ENCODE peak calls at places on chromosomes 2 and 18, in ten cellular contexts. R is Peyer's patch, I is psoas muscle, N is kidney, J is heart left ventricle, Z is thoracic aorta, T is ascending aorta, E is uterus, U is right lobe of liver, K is A549. V is an unnamed sample. For H3K4me1, the result is how much of the 10 kb centered on the place peaks cover.

GRCh38 chr2:201664334-201664733 is 21.0 kb upstream of the TMEM237 start:
- DNase-seq in I (no peak), T (no peak), N (no peak), R (no peak), J (no peak), Z (no peak), E (no peak), K (no peak), U (no peak), V (no peak)

GRCh38 chr2:188158337-188159100 is 133.2 kb upstream of the GULP1 start:
- DNase-seq in U (no peak), J (no peak), N (no peak), E (no peak), I (no peak), T (no peak), Z (no peak), R (no peak), K (peak), V (no peak)

GRCh38 chr2:237450583-237450982 is 36.5 kb upstream of the MLPH start:
- DNase-seq in J (no peak), Z (no peak), U (no peak), N (no peak), R (no peak), T (no peak), I (no peak), K (no peak), E (no peak), V (no peak)

GRCh38 chr2:221671515-221671914 is 99.4 kb upstream of the EPHA4 start:
- DNase-seq in E (no peak), N (no peak), I (no peak), R (no peak), T (no peak), U (no peak), J (no peak), Z (no peak), K (no peak), V (no peak)

GRCh38 chr18:62796216-62796621 is 80.9 kb downstream of the PHLPP1 start:
- DNase-seq in U (no peak), E (no peak), N (no peak), R (no peak), J (no peak), T (no peak), I (no peak), Z (no peak), K (no peak), V (no peak)

GRCh38 chr2:235669269-235669831 is 175.5 kb downstream of the AGAP1 start:
- DNase-seq in T (no peak), I (peak), R (peak), U (peak), N (peak), K (peak), E (peak), J (peak), Z (no peak), V (no peak)

GRCh38 chr2:10344105-10345066 is 41.7 kb downstream of the HPCAL1 start:
- DNase-seq in R (no peak), K (no peak), E (no peak), Z (no peak), I (no peak), J (no peak), T (no peak), U (no peak), N (peak), V (no peak)

GRCh38 chr2:149383340-149383739 is 53.0 kb downstream of the LYPD6 start:
- DNase-seq in J (no peak), U (no peak), E (no peak), Z (no peak), T (no peak), R (no peak), N (no peak), K (no peak), I (no peak), V (no peak)

GRCh38 chr2:219542931-219543595 is 546 bp downstream of the CHPF start:
- DNase-seq in I (no peak), E (no peak), K (no peak), T (no peak), U (peak), R (no peak), Z (no peak), J (peak), N (no peak), V (no peak)

GRCh38 chr18:54284967-54285785 is 15.9 kb downstream of the POLI start:
- DNase-seq in Z (no peak), T (no peak), R (no peak), K (no peak), I (peak), U (no peak), E (no peak), N (peak), J (no peak), V (no peak)

GRCh38 chr18:48530399-48531081 is 8.3 kb upstream of the CTIF start:
- DNase-seq in N (no peak), T (no peak), R (no peak), Z (no peak), U (no peak), I (no peak), J (no peak), K (no peak), E (no peak), V (no peak)

GRCh38 chr2:11187083-11187619 is 31.9 kb downstream of the SLC66A3 start:
- DNase-seq in I (no peak), E (no peak), K (peak), Z (no peak), U (no peak), J (no peak), N (no peak), T (no peak), R (no peak), V (no peak)

GRCh38 chr2:240614391-240614790 is 10.9 kb upstream of the GPR35 start:
- DNase-seq in R (peak), J (no peak), N (peak), U (peak), I (no peak), K (no peak), T (no peak), Z (no peak), E (no peak), V (no peak)

GRCh38 chr2:239195318-239195871 is 205.4 kb downstream of the HDAC4 start:
- DNase-seq in T (no peak), N (peak), E (peak), I (no peak), J (no peak), Z (no peak), U (no peak), K (no peak), R (peak), V (no peak)

GRCh38 chr2:80074321-80074720 is 230.2 kb downstream of the LRRTM1 start:
- DNase-seq in Z (no peak), J (no peak), I (no peak), E (no peak), N (no peak), K (no peak), R (no peak), T (no peak), U (no peak), V (no peak)

GRCh38 chr18:44039826-44040225 is 640.9 kb upstream of the SETBP1 start:
- DNase-seq in Z (no peak), E (no peak), N (no peak), I (no peak), T (no peak), U (no peak), K (no peak), R (no peak), J (no peak), V (no peak)

GRCh38 chr2:6841537-6842287 is 24.0 kb downstream of the CMPK2 start:
- DNase-seq in T (no peak), I (no peak), K (no peak), R (no peak), N (no peak), Z (no peak), J (no peak), E (no peak), U (no peak), V (no peak)

GRCh38 chr18:55384115-55384514 is 203.9 kb downstream of the TCF4 start:
- DNase-seq in U (no peak), Z (no peak), E (no peak), I (no peak), N (no peak), T (no peak), J (no peak), R (no peak), K (no peak), V (no peak)

GRCh38 chr18:55386545-55386944 is 201.4 kb downstream of the TCF4 start:
- DNase-seq in E (no peak), I (no peak), T (no peak), Z (no peak), R (no peak), J (no peak), K (no peak), N (no peak), U (no peak), V (no peak)

GRCh38 chr18:55385770-55386169 is 202.2 kb downstream of the TCF4 start:
- DNase-seq in E (no peak), J (no peak), N (no peak), U (no peak), Z (no peak), I (no peak), R (no peak), T (no peak), K (no peak), V (no peak)

GRCh38 chr18:55384551-55385275 is 203.3 kb downstream of the TCF4 start:
- DNase-seq in N (no peak), J (no peak), U (no peak), I (no peak), T (no peak), K (peak), E (peak), R (no peak), Z (no peak), V (no peak)

DNA sequence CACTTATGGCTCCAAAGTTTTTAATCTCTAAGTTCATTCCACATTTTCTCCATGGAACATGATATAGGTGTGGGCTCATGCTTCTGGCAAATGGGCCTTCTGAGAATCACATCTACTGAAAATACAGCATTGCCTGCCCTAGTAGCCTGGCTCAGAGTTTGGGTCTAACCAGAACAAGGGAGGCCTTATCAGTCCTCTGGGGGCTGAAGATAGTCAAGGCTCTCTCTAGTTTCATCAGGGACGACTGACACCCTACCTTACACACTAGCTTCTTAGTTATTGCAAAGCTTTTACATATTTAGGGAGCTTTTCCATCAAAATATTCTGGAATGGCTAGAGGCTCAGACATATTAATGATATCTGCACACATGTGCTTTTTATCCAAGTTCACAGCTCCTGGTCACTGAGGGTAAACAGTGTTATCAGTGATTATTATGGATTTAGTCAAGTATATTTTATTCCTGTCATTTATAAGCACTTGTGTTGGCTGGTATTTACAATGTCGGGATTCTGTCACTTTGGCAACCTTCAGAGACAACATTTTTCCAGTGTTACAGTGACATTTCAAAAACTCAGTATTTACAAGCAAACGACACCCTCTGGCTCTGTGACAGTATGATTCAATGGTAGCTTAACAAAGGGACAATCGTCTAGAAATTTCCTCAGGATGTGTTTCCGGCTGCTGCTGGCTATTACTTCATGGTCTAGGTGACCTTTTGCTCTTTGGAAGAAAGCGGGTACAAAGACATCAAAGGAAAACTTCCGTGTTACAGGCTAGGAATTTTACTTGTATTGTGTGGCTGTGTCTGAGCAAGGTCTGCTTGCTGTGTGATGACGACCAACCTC is 200.6 kb downstream of the TCF4 start:
- DNase-seq in K (no peak), Z (no peak), U (no peak), I (no peak), N (no peak), T (no peak), E (peak), J (no peak), R (no peak), V (no peak)
- H3K27ac ChIP-seq in K (no peak), Z (peak), U (peak), I (peak), N (peak), T (peak), E (peak), J (peak), R (no peak), V (peak)

DNA sequence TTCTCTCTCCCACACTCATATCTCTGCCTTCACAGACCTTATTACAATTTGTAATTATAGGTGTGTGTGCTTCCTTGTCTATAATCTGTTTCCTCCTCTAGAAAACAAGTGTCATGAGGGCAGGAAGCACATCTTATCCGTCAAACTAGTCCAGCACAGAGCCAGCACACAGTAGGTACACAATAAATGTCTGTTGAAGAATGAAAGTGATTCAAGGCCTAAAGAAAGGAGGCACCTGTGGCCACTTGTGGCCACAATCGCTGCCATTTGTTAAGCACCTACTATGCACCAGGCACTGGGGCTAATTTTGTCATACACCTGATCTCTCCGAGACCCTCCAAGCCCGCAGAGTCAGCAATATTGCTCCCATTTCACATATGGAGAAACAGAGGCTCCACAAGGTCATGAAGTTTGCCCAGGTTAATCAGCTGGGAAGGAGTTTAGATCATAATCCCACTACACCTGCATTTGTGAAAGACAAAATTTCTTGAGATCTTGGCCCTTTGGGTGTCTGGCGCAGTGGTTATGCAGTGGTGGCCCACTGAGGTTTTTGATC is 78.4 kb downstream of the TNS1 start:
- DNase-seq in N (no peak), J (no peak), K (no peak), T (no peak), Z (no peak), R (no peak), E (no peak), I (no peak), U (no peak), V (no peak)
- H3K4me1 ChIP-seq in N (half or more), J (half or more), K (half or more), T (half or more), Z (half or more), R (under half), E (half or more), I (half or more), U (half or more), V (under half)

GRCh38 chr2:170054996-170055395 is 123.0 kb upstream of the MYO3B start:
- DNase-seq in T (no peak), I (no peak), R (no peak), E (no peak), Z (no peak), J (no peak), K (no peak), N (no peak), U (no peak), V (no peak)
- H3K4me3 ChIP-seq in T (no peak), I (no peak), R (no peak), E (no peak), Z (no peak), J (no peak), K (no peak), N (no peak), U (no peak), V (no peak)

DNA sequence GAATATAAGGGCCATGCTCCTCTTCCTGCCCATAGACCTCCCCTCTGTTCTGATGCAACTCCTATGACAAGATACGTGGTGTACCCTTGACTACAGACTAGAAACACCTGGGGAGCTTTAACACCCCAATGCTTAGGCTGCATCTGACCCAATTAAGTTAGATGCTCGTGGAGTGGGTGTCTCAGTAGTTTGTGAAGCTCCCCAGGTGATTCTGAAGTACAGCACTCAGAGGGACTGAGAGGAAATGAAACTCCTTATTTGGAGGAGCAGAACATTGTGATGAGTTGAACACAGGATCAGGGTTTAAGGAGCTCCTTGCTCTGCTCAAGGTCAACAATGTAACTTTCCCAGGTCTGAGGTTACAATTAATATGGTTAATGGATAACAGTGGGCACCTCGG is 80.3 kb upstream of the TTC39C start:
- DNase-seq in N (no peak), E (no peak), J (no peak), T (no peak), U (no peak), K (no peak), I (no peak), Z (no peak), R (no peak), V (no peak)
- H3K27ac ChIP-seq in N (no peak), E (no peak), J (no peak), T (no peak), U (no peak), K (no peak), I (no peak), Z (no peak), R (no peak), V (no peak)

GRCh38 chr18:11860594-11861450 is 9.6 kb downstream of the CHMP1B start:
- DNase-seq in E (no peak), K (no peak), I (no peak), U (no peak), N (no peak), Z (no peak), J (no peak), R (no peak), T (no peak), V (no peak)
- H3K4me1 ChIP-seq in E (under half), K (under half), I (under half), U (under half), N (under half), Z (under half), J (under half), R (under half), T (under half), V (under half)

GRCh38 chr2:181678744-181679543 is 1.4 kb downstream of the NEUROD1 start:
- DNase-seq in I (no peak), J (no peak), R (no peak), K (no peak), Z (no peak), N (no peak), T (no peak), E (no peak), U (no peak), V (no peak)
- H3K4me3 ChIP-seq in I (no peak), J (no peak), R (no peak), K (no peak), Z (no peak), N (no peak), T (no peak), E (no peak), U (no peak), V (no peak)

GRCh38 chr2:207492461-207492860 is 37.3 kb upstream of the CREB1 start:
- DNase-seq in I (no peak), Z (no peak), U (no peak), J (no peak), R (no peak), T (no peak), N (no peak), K (no peak), E (no peak), V (no peak)
- H3K27ac ChIP-seq in I (no peak), Z (no peak), U (no peak), J (peak), R (no peak), T (no peak), N (no peak), K (no peak), E (no peak), V (no peak)

GRCh38 chr2:164786787-164787186 is 54.8 kb downstream of the COBLL1 start:
- DNase-seq in R (no peak), T (no peak), Z (no peak), U (no peak), N (no peak), K (no peak), E (no peak), J (no peak), I (no peak), V (no peak)
- H3K4me1 ChIP-seq in R (under half), T (under half), Z (under half), U (under half), N (under half), K (under half), E (under half), J (half or more), I (under half), V (under half)

V was measured in breast epithelium.